ENCODE peak calls at places on chromosomes 13 and 19, in seven cellular contexts. P is activated gamma-delta T cell treated with Interleukin-2 at 50 U/mL for 16 hours; I is heart left ventricle; C is activated effector memory CD4-positive, alpha-beta T cell treated with Interleukin-2 at 50 U/mL for 16 hours; D is ELR; E is iPS DF 19.7; M is ascending aorta. G is an unnamed sample.

GRCh38 chr13:45336025-45336800 is 4.8 kb downstream of the TPT1 start:
- DNase-seq in P (no peak), I (no peak), C (no peak), D (no peak), E (no peak), M (no peak), G (no peak)

GRCh38 chr19:42396542-42397314 is 6.6 kb upstream of the CNFN start:
- DNase-seq in P (peak; percentile 92), I (peak; percentile 99), C (peak; percentile 92), D (peak; percentile 99), E (peak; percentile 97), M (peak; percentile 99), G (peak; percentile 100)

GRCh38 chr19:10363789-10364281 is 16.5 kb downstream of the TYK2 start:
- DNase-seq in P (no peak), I (no peak), C (no peak), D (peak; percentile 56), E (no peak), M (no peak), G (no peak)

GRCh38 chr13:78881746-78882145 is 222.8 kb upstream of the OBI1 start:
- DNase-seq in P (no peak), I (no peak), C (no peak), D (no peak), E (no peak), M (no peak), G (no peak)

GRCh38 chr13:41995946-41996345 is 35.0 kb upstream of the VWA8 start:
- DNase-seq in P (no peak), I (no peak), C (no peak), D (peak; percentile 11), E (no peak), M (no peak), G (no peak)

GRCh38 chr19:49506575-49507105 is 5.8 kb upstream of the FCGRT start:
- DNase-seq in P (peak; percentile 80), I (no peak), C (peak; percentile 68), D (peak; percentile 70), E (no peak), M (no peak), G (peak; percentile 66)

GRCh38 chr19:13366529-13367143 is 139.6 kb downstream of the CACNA1A start:
- DNase-seq in P (no peak), I (no peak), C (no peak), D (peak; percentile 63), E (no peak), M (no peak), G (peak; percentile 45)

GRCh38 chr13:36163809-36164308 is 32.7 kb upstream of the DCLK1 start:
- DNase-seq in P (no peak), I (peak; percentile 37), C (no peak), D (peak; percentile 40), E (no peak), M (peak; percentile 68), G (peak; percentile 50)

GRCh38 chr19:31290926-31291590 is 58.2 kb downstream of the TSHZ3 start:
- DNase-seq in P (no peak), I (no peak), C (no peak), D (no peak), E (no peak), M (no peak), G (no peak)

GRCh38 chr13:53038993-53039392 is 10.4 kb downstream of the OLFM4 start:
- DNase-seq in P (no peak), I (no peak), C (no peak), D (no peak), E (no peak), M (no peak), G (no peak)

GRCh38 chr19:19946226-19946625 is 45.5 kb downstream of the ZNF93 start:
- DNase-seq in P (no peak), I (no peak), C (no peak), D (no peak), E (no peak), M (no peak), G (no peak)

GRCh38 chr13:114043421-114044053 is 69.7 kb upstream of the C13orf46 start:
- DNase-seq in P (no peak), I (peak; percentile 58), C (no peak), D (peak; percentile 58), E (no peak), M (peak; percentile 79), G (peak; percentile 92)

GRCh38 chr13:107144432-107144831 is 576.5 kb upstream of the ARGLU1 start:
- DNase-seq in P (no peak), I (no peak), C (no peak), D (peak; percentile 0), E (no peak), M (no peak), G (no peak)

GRCh38 chr13:31913459-31913858 is 118.1 kb upstream of the FRY start:
- DNase-seq in P (no peak), I (no peak), C (no peak), D (peak; percentile 6), E (no peak), M (no peak), G (no peak)

GRCh38 chr19:55377356-55378131 is 918 bp downstream of the TMEM190 start:
- DNase-seq in P (no peak), I (no peak), C (no peak), D (no peak), E (no peak), M (no peak), G (no peak)

GRCh38 chr13:46961719-46962118 is 64.9 kb upstream of the HTR2A start:
- DNase-seq in P (no peak), I (no peak), C (no peak), D (peak; percentile 89), E (no peak), M (no peak), G (peak; percentile 65)

GRCh38 chr13:50979187-50979586 is 69.6 kb downstream of the RNASEH2B start:
- DNase-seq in P (no peak), I (no peak), C (no peak), D (no peak), E (no peak), M (no peak), G (no peak)

GRCh38 chr19:18558595-18558994 is 925 bp downstream of the KXD1 start:
- DNase-seq in P (no peak), I (no peak), C (no peak), D (no peak), E (no peak), M (no peak), G (no peak)

GRCh38 chr19:20039203-20039723 is at the start of gene ZNF682:
- DNase-seq in P (peak; percentile 95), I (peak; percentile 96), C (peak; percentile 90), D (peak; percentile 98), E (peak; percentile 89), M (peak; percentile 98), G (peak; percentile 97)

GRCh38 chr13:100510208-100510997 is 78.2 kb downstream of the GGACT start:
- DNase-seq in P (no peak), I (no peak), C (no peak), D (no peak), E (peak; percentile 69), M (no peak), G (no peak)

GRCh38 chr19:1453525-1454371 is 3.8 kb downstream of the APC2 start:
- DNase-seq in P (no peak), I (no peak), C (no peak), D (peak; percentile 74), E (no peak), M (no peak), G (peak; percentile 81)

GRCh38 chr13:60230593-60230992 is 66.9 kb upstream of the DIAPH3 start:
- DNase-seq in P (no peak), I (no peak), C (no peak), D (no peak), E (no peak), M (no peak), G (no peak)

GRCh38 chr19:19403373-19403901 is 2.0 kb upstream of the GATAD2A start:
- DNase-seq in P (no peak), I (no peak), C (no peak), D (peak; percentile 84), E (no peak), M (peak; percentile 71), G (peak; percentile 51)